ENCODE peak calls at places on chromosomes 2 and 18, in five cellular contexts. One of them, this sample, is unnamed.

GRCh38 chr2:106147665-106148064 is 46.4 kb downstream of the UXS1 start:
- DNase-seq in hepatocyte: no peak
- DNase-seq in activated CD4-positive, alpha-beta T cell treated with anti-CD3 and anti-CD28 coated beads for 4 hours: no peak
- DNase-seq in fibroblast of lung: no peak
- DNase-seq in stimulated activated CD8-positive, alpha-beta memory T cell treated with anti-CD3 and anti-CD28 coated beads, Interleukin-7, amount 100 ng/mL, for 4 hours: no peak
- DNase-seq in this sample: no peak

GRCh38 chr2:152613235-152613634 is 104.0 kb downstream of the PRPF40A start:
- DNase-seq in hepatocyte: no peak
- DNase-seq in activated CD4-positive, alpha-beta T cell treated with anti-CD3 and anti-CD28 coated beads for 4 hours: no peak
- DNase-seq in fibroblast of lung: peak
- DNase-seq in stimulated activated CD8-positive, alpha-beta memory T cell treated with anti-CD3 and anti-CD28 coated beads, Interleukin-7, amount 100 ng/mL, for 4 hours: no peak
- DNase-seq in this sample: no peak

GRCh38 chr2:223908304-223909047 is 36.7 kb downstream of the WDFY1 start:
- DNase-seq in hepatocyte: peak
- DNase-seq in activated CD4-positive, alpha-beta T cell treated with anti-CD3 and anti-CD28 coated beads for 4 hours: no peak
- DNase-seq in fibroblast of lung: no peak
- DNase-seq in stimulated activated CD8-positive, alpha-beta memory T cell treated with anti-CD3 and anti-CD28 coated beads, Interleukin-7, amount 100 ng/mL, for 4 hours: no peak
- DNase-seq in this sample: no peak

GRCh38 chr18:644395-645004 is 13.0 kb upstream of the TYMS start:
- DNase-seq in hepatocyte: no peak
- DNase-seq in activated CD4-positive, alpha-beta T cell treated with anti-CD3 and anti-CD28 coated beads for 4 hours: no peak
- DNase-seq in fibroblast of lung: no peak
- DNase-seq in stimulated activated CD8-positive, alpha-beta memory T cell treated with anti-CD3 and anti-CD28 coated beads, Interleukin-7, amount 100 ng/mL, for 4 hours: no peak
- DNase-seq in this sample: no peak

GRCh38 chr18:58144106-58144505 is 100.1 kb downstream of the NEDD4L start:
- DNase-seq in hepatocyte: no peak
- DNase-seq in activated CD4-positive, alpha-beta T cell treated with anti-CD3 and anti-CD28 coated beads for 4 hours: no peak
- DNase-seq in fibroblast of lung: no peak
- DNase-seq in stimulated activated CD8-positive, alpha-beta memory T cell treated with anti-CD3 and anti-CD28 coated beads, Interleukin-7, amount 100 ng/mL, for 4 hours: no peak
- DNase-seq in this sample: no peak

GRCh38 chr2:132965469-132965868 is 295.5 kb upstream of the LYPD1 start:
- DNase-seq in hepatocyte: no peak
- DNase-seq in activated CD4-positive, alpha-beta T cell treated with anti-CD3 and anti-CD28 coated beads for 4 hours: no peak
- DNase-seq in fibroblast of lung: no peak
- DNase-seq in stimulated activated CD8-positive, alpha-beta memory T cell treated with anti-CD3 and anti-CD28 coated beads, Interleukin-7, amount 100 ng/mL, for 4 hours: no peak
- DNase-seq in this sample: no peak

GRCh38 chr2:15223887-15224286 is 337.2 kb downstream of the NBAS start:
- DNase-seq in hepatocyte: no peak
- DNase-seq in activated CD4-positive, alpha-beta T cell treated with anti-CD3 and anti-CD28 coated beads for 4 hours: no peak
- DNase-seq in fibroblast of lung: peak
- DNase-seq in stimulated activated CD8-positive, alpha-beta memory T cell treated with anti-CD3 and anti-CD28 coated beads, Interleukin-7, amount 100 ng/mL, for 4 hours: no peak
- DNase-seq in this sample: no peak

GRCh38 chr18:51235011-51235789 is 37.7 kb upstream of the MEX3C start:
- DNase-seq in hepatocyte: peak
- DNase-seq in activated CD4-positive, alpha-beta T cell treated with anti-CD3 and anti-CD28 coated beads for 4 hours: peak
- DNase-seq in fibroblast of lung: no peak
- DNase-seq in stimulated activated CD8-positive, alpha-beta memory T cell treated with anti-CD3 and anti-CD28 coated beads, Interleukin-7, amount 100 ng/mL, for 4 hours: peak
- DNase-seq in this sample: no peak

GRCh38 chr2:43041167-43041566 is 185.2 kb downstream of the ZFP36L2 start:
- DNase-seq in hepatocyte: peak
- DNase-seq in activated CD4-positive, alpha-beta T cell treated with anti-CD3 and anti-CD28 coated beads for 4 hours: no peak
- DNase-seq in fibroblast of lung: no peak
- DNase-seq in stimulated activated CD8-positive, alpha-beta memory T cell treated with anti-CD3 and anti-CD28 coated beads, Interleukin-7, amount 100 ng/mL, for 4 hours: no peak
- DNase-seq in this sample: no peak

GRCh38 chr2:220127311-220127710 is 499.9 kb downstream of the SLC4A3 start:
- DNase-seq in hepatocyte: no peak
- DNase-seq in activated CD4-positive, alpha-beta T cell treated with anti-CD3 and anti-CD28 coated beads for 4 hours: no peak
- DNase-seq in fibroblast of lung: no peak
- DNase-seq in stimulated activated CD8-positive, alpha-beta memory T cell treated with anti-CD3 and anti-CD28 coated beads, Interleukin-7, amount 100 ng/mL, for 4 hours: no peak
- DNase-seq in this sample: no peak

GRCh38 chr2:2016912-2017311 is 272.6 kb upstream of the PXDN start:
- DNase-seq in hepatocyte: no peak
- DNase-seq in activated CD4-positive, alpha-beta T cell treated with anti-CD3 and anti-CD28 coated beads for 4 hours: no peak
- DNase-seq in fibroblast of lung: no peak
- DNase-seq in stimulated activated CD8-positive, alpha-beta memory T cell treated with anti-CD3 and anti-CD28 coated beads, Interleukin-7, amount 100 ng/mL, for 4 hours: no peak
- DNase-seq in this sample: no peak

GRCh38 chr2:158529379-158530110 is 72.8 kb downstream of the PKP4 start:
- DNase-seq in hepatocyte: no peak
- DNase-seq in activated CD4-positive, alpha-beta T cell treated with anti-CD3 and anti-CD28 coated beads for 4 hours: no peak
- DNase-seq in fibroblast of lung: peak
- DNase-seq in stimulated activated CD8-positive, alpha-beta memory T cell treated with anti-CD3 and anti-CD28 coated beads, Interleukin-7, amount 100 ng/mL, for 4 hours: no peak
- DNase-seq in this sample: no peak

GRCh38 chr2:151728736-151729415 is 5.4 kb downstream of the NEB start:
- DNase-seq in hepatocyte: no peak
- DNase-seq in activated CD4-positive, alpha-beta T cell treated with anti-CD3 and anti-CD28 coated beads for 4 hours: no peak
- DNase-seq in fibroblast of lung: no peak
- DNase-seq in stimulated activated CD8-positive, alpha-beta memory T cell treated with anti-CD3 and anti-CD28 coated beads, Interleukin-7, amount 100 ng/mL, for 4 hours: no peak
- DNase-seq in this sample: no peak

GRCh38 chr2:37458133-37458532 is 113.7 kb downstream of the QPCT start:
- DNase-seq in hepatocyte: no peak
- DNase-seq in activated CD4-positive, alpha-beta T cell treated with anti-CD3 and anti-CD28 coated beads for 4 hours: no peak
- DNase-seq in fibroblast of lung: no peak
- DNase-seq in stimulated activated CD8-positive, alpha-beta memory T cell treated with anti-CD3 and anti-CD28 coated beads, Interleukin-7, amount 100 ng/mL, for 4 hours: no peak
- DNase-seq in this sample: no peak

GRCh38 chr2:160516547-160517365 is 23.1 kb upstream of the RBMS1 start:
- DNase-seq in hepatocyte: peak
- DNase-seq in activated CD4-positive, alpha-beta T cell treated with anti-CD3 and anti-CD28 coated beads for 4 hours: no peak
- DNase-seq in fibroblast of lung: peak
- DNase-seq in stimulated activated CD8-positive, alpha-beta memory T cell treated with anti-CD3 and anti-CD28 coated beads, Interleukin-7, amount 100 ng/mL, for 4 hours: no peak
- DNase-seq in this sample: no peak

GRCh38 chr2:164028764-164029534 is 293.1 kb upstream of the FIGN start:
- DNase-seq in hepatocyte: no peak
- DNase-seq in activated CD4-positive, alpha-beta T cell treated with anti-CD3 and anti-CD28 coated beads for 4 hours: no peak
- DNase-seq in fibroblast of lung: peak
- DNase-seq in stimulated activated CD8-positive, alpha-beta memory T cell treated with anti-CD3 and anti-CD28 coated beads, Interleukin-7, amount 100 ng/mL, for 4 hours: no peak
- DNase-seq in this sample: no peak

GRCh38 chr2:112047537-112048235 is 7.4 kb upstream of the TMEM87B start:
- DNase-seq in hepatocyte: no peak
- DNase-seq in activated CD4-positive, alpha-beta T cell treated with anti-CD3 and anti-CD28 coated beads for 4 hours: no peak
- DNase-seq in fibroblast of lung: no peak
- DNase-seq in stimulated activated CD8-positive, alpha-beta memory T cell treated with anti-CD3 and anti-CD28 coated beads, Interleukin-7, amount 100 ng/mL, for 4 hours: no peak
- DNase-seq in this sample: no peak

GRCh38 chr2:239411117-239411516 is 10.3 kb upstream of the HDAC4 start:
- DNase-seq in hepatocyte: no peak
- DNase-seq in activated CD4-positive, alpha-beta T cell treated with anti-CD3 and anti-CD28 coated beads for 4 hours: no peak
- DNase-seq in fibroblast of lung: no peak
- DNase-seq in stimulated activated CD8-positive, alpha-beta memory T cell treated with anti-CD3 and anti-CD28 coated beads, Interleukin-7, amount 100 ng/mL, for 4 hours: no peak
- DNase-seq in this sample: no peak

GRCh38 chr18:65706646-65707045 is 44.2 kb upstream of the CDH7 start:
- DNase-seq in hepatocyte: no peak
- DNase-seq in activated CD4-positive, alpha-beta T cell treated with anti-CD3 and anti-CD28 coated beads for 4 hours: no peak
- DNase-seq in fibroblast of lung: no peak
- DNase-seq in stimulated activated CD8-positive, alpha-beta memory T cell treated with anti-CD3 and anti-CD28 coated beads, Interleukin-7, amount 100 ng/mL, for 4 hours: no peak
- DNase-seq in this sample: no peak

GRCh38 chr2:42909966-42910365 is 117.6 kb upstream of the HAAO start:
- DNase-seq in hepatocyte: no peak
- DNase-seq in activated CD4-positive, alpha-beta T cell treated with anti-CD3 and anti-CD28 coated beads for 4 hours: no peak
- DNase-seq in fibroblast of lung: no peak
- DNase-seq in stimulated activated CD8-positive, alpha-beta memory T cell treated with anti-CD3 and anti-CD28 coated beads, Interleukin-7, amount 100 ng/mL, for 4 hours: no peak
- DNase-seq in this sample: no peak

GRCh38 chr18:2932247-2933181 is 80.4 kb downstream of the LPIN2 start:
- DNase-seq in hepatocyte: peak
- DNase-seq in activated CD4-positive, alpha-beta T cell treated with anti-CD3 and anti-CD28 coated beads for 4 hours: peak
- DNase-seq in fibroblast of lung: peak
- DNase-seq in stimulated activated CD8-positive, alpha-beta memory T cell treated with anti-CD3 and anti-CD28 coated beads, Interleukin-7, amount 100 ng/mL, for 4 hours: no peak
- DNase-seq in this sample: no peak

GRCh38 chr2:150476213-150476740 is 11.2 kb downstream of the RND3 start:
- DNase-seq in hepatocyte: no peak
- DNase-seq in activated CD4-positive, alpha-beta T cell treated with anti-CD3 and anti-CD28 coated beads for 4 hours: no peak
- DNase-seq in fibroblast of lung: peak
- DNase-seq in stimulated activated CD8-positive, alpha-beta memory T cell treated with anti-CD3 and anti-CD28 coated beads, Interleukin-7, amount 100 ng/mL, for 4 hours: no peak
- DNase-seq in this sample: no peak

GRCh38 chr2:27756091-27756490 is 15.4 kb upstream of the MRPL33 start:
- DNase-seq in hepatocyte: no peak
- DNase-seq in activated CD4-positive, alpha-beta T cell treated with anti-CD3 and anti-CD28 coated beads for 4 hours: no peak
- DNase-seq in fibroblast of lung: no peak
- DNase-seq in stimulated activated CD8-positive, alpha-beta memory T cell treated with anti-CD3 and anti-CD28 coated beads, Interleukin-7, amount 100 ng/mL, for 4 hours: no peak
- DNase-seq in this sample: no peak

GRCh38 chr2:150219861-150220260 is 267.6 kb downstream of the RND3 start:
- DNase-seq in hepatocyte: no peak
- DNase-seq in activated CD4-positive, alpha-beta T cell treated with anti-CD3 and anti-CD28 coated beads for 4 hours: no peak
- DNase-seq in fibroblast of lung: no peak
- DNase-seq in stimulated activated CD8-positive, alpha-beta memory T cell treated with anti-CD3 and anti-CD28 coated beads, Interleukin-7, amount 100 ng/mL, for 4 hours: no peak
- DNase-seq in this sample: no peak

GRCh38 chr2:213306320-213306942 is 22.2 kb downstream of the SPAG16 start:
- DNase-seq in hepatocyte: peak
- DNase-seq in activated CD4-positive, alpha-beta T cell treated with anti-CD3 and anti-CD28 coated beads for 4 hours: no peak
- DNase-seq in fibroblast of lung: peak
- DNase-seq in stimulated activated CD8-positive, alpha-beta memory T cell treated with anti-CD3 and anti-CD28 coated beads, Interleukin-7, amount 100 ng/mL, for 4 hours: no peak
- DNase-seq in this sample: no peak

GRCh38 chr18:64110692-64111480 is 38.0 kb downstream of the LINC00305 start:
- DNase-seq in hepatocyte: peak
- DNase-seq in activated CD4-positive, alpha-beta T cell treated with anti-CD3 and anti-CD28 coated beads for 4 hours: no peak
- DNase-seq in fibroblast of lung: no peak
- DNase-seq in stimulated activated CD8-positive, alpha-beta memory T cell treated with anti-CD3 and anti-CD28 coated beads, Interleukin-7, amount 100 ng/mL, for 4 hours: no peak
- DNase-seq in this sample: no peak

GRCh38 chr2:98134601-98135000 is 47.6 kb downstream of the VWA3B start:
- DNase-seq in hepatocyte: peak
- DNase-seq in activated CD4-positive, alpha-beta T cell treated with anti-CD3 and anti-CD28 coated beads for 4 hours: no peak
- DNase-seq in fibroblast of lung: no peak
- DNase-seq in stimulated activated CD8-positive, alpha-beta memory T cell treated with anti-CD3 and anti-CD28 coated beads, Interleukin-7, amount 100 ng/mL, for 4 hours: no peak
- DNase-seq in this sample: no peak

GRCh38 chr2:70888925-70889715 is 46.6 kb upstream of the ATP6V1B1 start:
- DNase-seq in hepatocyte: no peak
- DNase-seq in activated CD4-positive, alpha-beta T cell treated with anti-CD3 and anti-CD28 coated beads for 4 hours: no peak
- DNase-seq in fibroblast of lung: no peak
- DNase-seq in stimulated activated CD8-positive, alpha-beta memory T cell treated with anti-CD3 and anti-CD28 coated beads, Interleukin-7, amount 100 ng/mL, for 4 hours: no peak
- DNase-seq in this sample: no peak

GRCh38 chr2:227517724-227518123 is 45.8 kb downstream of the AGFG1 start:
- DNase-seq in hepatocyte: no peak
- DNase-seq in activated CD4-positive, alpha-beta T cell treated with anti-CD3 and anti-CD28 coated beads for 4 hours: no peak
- DNase-seq in fibroblast of lung: peak
- DNase-seq in stimulated activated CD8-positive, alpha-beta memory T cell treated with anti-CD3 and anti-CD28 coated beads, Interleukin-7, amount 100 ng/mL, for 4 hours: no peak
- DNase-seq in this sample: no peak

GRCh38 chr18:3916082-3916481 is 466.1 kb downstream of the TGIF1 start:
- DNase-seq in hepatocyte: no peak
- DNase-seq in activated CD4-positive, alpha-beta T cell treated with anti-CD3 and anti-CD28 coated beads for 4 hours: no peak
- DNase-seq in fibroblast of lung: no peak
- DNase-seq in stimulated activated CD8-positive, alpha-beta memory T cell treated with anti-CD3 and anti-CD28 coated beads, Interleukin-7, amount 100 ng/mL, for 4 hours: no peak
- DNase-seq in this sample: no peak